ENCODE peak calls at places on chromosome 3, in four cellular contexts. L, G, J and Y are unnamed samples.

GRCh38 chr3:11641683-11642407 is 1.9 kb downstream of the VGLL4 start:
- DNase-seq in G (no peak), L (peak), J (peak), Y (no peak)

GRCh38 chr3:99774467-99774866 is 43.2 kb upstream of the CMSS1 start:
- DNase-seq in L (no peak), J (peak), G (no peak), Y (no peak)

GRCh38 chr3:95717048-95717447 is 1097.3 kb upstream of the EPHA6 start:
- DNase-seq in G (no peak), L (no peak), J (no peak), Y (no peak)

GRCh38 chr3:50089603-50089945 is 855 bp downstream of the RBM5 start:
- DNase-seq in G (peak), L (no peak), J (no peak), Y (peak)

GRCh38 chr3:52831500-52832301 is 1.2 kb upstream of the ITIH4 start:
- DNase-seq in J (no peak), G (no peak), L (no peak), Y (no peak)

GRCh38 chr3:37114251-37115145 is 59.9 kb downstream of the LRRFIP2 start:
- DNase-seq in G (no peak), J (no peak), L (no peak), Y (no peak)

GRCh38 chr3:132342183-132342582 is 25.0 kb downstream of the ACP3 start:
- DNase-seq in G (no peak), L (no peak), J (no peak), Y (no peak)

GRCh38 chr3:62923092-62923491 is 47.9 kb upstream of the CADPS start:
- DNase-seq in L (no peak), J (no peak), G (no peak), Y (no peak)

GRCh38 chr3:193830791-193831191 is 237.8 kb downstream of the OPA1 start:
- DNase-seq in L (no peak), J (no peak), G (no peak), Y (no peak)

GRCh38 chr3:127083778-127084355 is 101.0 kb downstream of the PLXNA1 start:
- DNase-seq in L (no peak), G (no peak), J (no peak), Y (no peak)